ENCODE peak calls at places on chromosomes 3 and 15, in four cellular contexts. One of them, this sample, is unnamed.

GRCh38 chr3:171192176-171192854 is 165.8 kb upstream of the SLC2A2 start:
- DNase-seq in SJSA1: peak
- DNase-seq in uterus: no peak
- DNase-seq in neural progenitor cell: no peak
- DNase-seq in this sample: no peak

GRCh38 chr3:195119461-195120198 is 151.3 kb downstream of the XXYLT1 start:
- DNase-seq in SJSA1: peak
- DNase-seq in uterus: no peak
- DNase-seq in neural progenitor cell: peak
- DNase-seq in this sample: no peak

GRCh38 chr15:51401872-51402517 is 60.5 kb downstream of the GLDN start:
- DNase-seq in SJSA1: no peak
- DNase-seq in uterus: no peak
- DNase-seq in neural progenitor cell: peak
- DNase-seq in this sample: peak

GRCh38 chr15:70504305-70504951 is 258.9 kb downstream of the UACA start:
- DNase-seq in SJSA1: peak
- DNase-seq in uterus: peak
- DNase-seq in neural progenitor cell: no peak
- DNase-seq in this sample: peak

GRCh38 chr3:151768393-151768930 is 34.7 kb downstream of the AADACL2 start:
- DNase-seq in SJSA1: no peak
- DNase-seq in uterus: no peak
- DNase-seq in neural progenitor cell: no peak
- DNase-seq in this sample: no peak

GRCh38 chr3:64187065-64187959 is 38.0 kb downstream of the PRICKLE2 start:
- DNase-seq in SJSA1: peak
- DNase-seq in uterus: peak
- DNase-seq in neural progenitor cell: no peak
- DNase-seq in this sample: peak

GRCh38 chr3:125098929-125099328 is 43.1 kb upstream of the HEG1 start:
- DNase-seq in SJSA1: no peak
- DNase-seq in uterus: no peak
- DNase-seq in neural progenitor cell: peak
- DNase-seq in this sample: no peak

GRCh38 chr15:74866090-74866489 is 7.1 kb downstream of the SCAMP2 start:
- DNase-seq in SJSA1: no peak
- DNase-seq in uterus: no peak
- DNase-seq in neural progenitor cell: no peak
- DNase-seq in this sample: no peak

GRCh38 chr3:101842245-101842934 is 6.9 kb upstream of the NFKBIZ start:
- DNase-seq in SJSA1: peak
- DNase-seq in uterus: no peak
- DNase-seq in neural progenitor cell: peak
- DNase-seq in this sample: no peak

GRCh38 chr3:170848294-170848917 is 21.6 kb downstream of the RPL22L1 start:
- DNase-seq in SJSA1: no peak
- DNase-seq in uterus: no peak
- DNase-seq in neural progenitor cell: no peak
- DNase-seq in this sample: no peak

GRCh38 chr15:90046846-90047481 is 45.8 kb downstream of the ZNF710 start:
- DNase-seq in SJSA1: no peak
- DNase-seq in uterus: no peak
- DNase-seq in neural progenitor cell: no peak
- DNase-seq in this sample: peak

GRCh38 chr15:67146214-67146613 is 80.8 kb downstream of the SMAD3 start:
- DNase-seq in SJSA1: no peak
- DNase-seq in uterus: peak
- DNase-seq in neural progenitor cell: no peak
- DNase-seq in this sample: no peak

GRCh38 chr15:40242216-40242599 is 3.3 kb downstream of the PAK6 start:
- DNase-seq in SJSA1: no peak
- DNase-seq in uterus: no peak
- DNase-seq in neural progenitor cell: no peak
- DNase-seq in this sample: no peak

GRCh38 chr3:41975421-41976103 is 13.7 kb upstream of the ULK4 start:
- DNase-seq in SJSA1: no peak
- DNase-seq in uterus: no peak
- DNase-seq in neural progenitor cell: no peak
- DNase-seq in this sample: no peak

GRCh38 chr3:58586776-58587192 is 9.6 kb upstream of the FAM107A start:
- DNase-seq in SJSA1: no peak
- DNase-seq in uterus: no peak
- DNase-seq in neural progenitor cell: peak
- DNase-seq in this sample: no peak

GRCh38 chr15:68672781-68673205 is 94.0 kb downstream of the CORO2B start:
- DNase-seq in SJSA1: no peak
- DNase-seq in uterus: no peak
- DNase-seq in neural progenitor cell: peak
- DNase-seq in this sample: peak

GRCh38 chr3:47261301-47261700 is 21.3 kb downstream of the KIF9 start:
- DNase-seq in SJSA1: no peak
- DNase-seq in uterus: no peak
- DNase-seq in neural progenitor cell: no peak
- DNase-seq in this sample: peak

GRCh38 chr3:15815696-15816095 is 17.9 kb upstream of the ANKRD28 start:
- DNase-seq in SJSA1: no peak
- DNase-seq in uterus: no peak
- DNase-seq in neural progenitor cell: peak
- DNase-seq in this sample: no peak

GRCh38 chr15:38705421-38706219 is 141.0 kb upstream of the RASGRP1 start:
- DNase-seq in SJSA1: no peak
- DNase-seq in uterus: no peak
- DNase-seq in neural progenitor cell: peak
- DNase-seq in this sample: no peak

GRCh38 chr15:66737243-66738010 is 35.4 kb downstream of the SMAD6 start:
- DNase-seq in SJSA1: no peak
- DNase-seq in uterus: no peak
- DNase-seq in neural progenitor cell: no peak
- DNase-seq in this sample: peak

GRCh38 chr15:77495806-77496589 is 75.3 kb downstream of the HMG20A start:
- DNase-seq in SJSA1: peak
- DNase-seq in uterus: no peak
- DNase-seq in neural progenitor cell: peak
- DNase-seq in this sample: no peak

GRCh38 chr15:63367900-63368299 is 13.7 kb downstream of the CA12 start:
- DNase-seq in SJSA1: no peak
- DNase-seq in uterus: no peak
- DNase-seq in neural progenitor cell: no peak
- DNase-seq in this sample: no peak

GRCh38 chr15:92449476-92449875 is 55.8 kb downstream of the ST8SIA2 start:
- DNase-seq in SJSA1: no peak
- DNase-seq in uterus: no peak
- DNase-seq in neural progenitor cell: no peak
- DNase-seq in this sample: no peak

GRCh38 chr3:184419171-184419570 is 39.3 kb downstream of the CHRD start:
- DNase-seq in SJSA1: no peak
- DNase-seq in uterus: no peak
- DNase-seq in neural progenitor cell: no peak
- DNase-seq in this sample: peak

GRCh38 chr3:149790265-149790664 is 2.1 kb downstream of the ANKUB1 start:
- DNase-seq in SJSA1: peak
- DNase-seq in uterus: no peak
- DNase-seq in neural progenitor cell: no peak
- DNase-seq in this sample: no peak

GRCh38 chr3:126417461-126418255 is 22.9 kb downstream of the CFAP100 start:
- DNase-seq in SJSA1: no peak
- DNase-seq in uterus: no peak
- DNase-seq in neural progenitor cell: no peak
- DNase-seq in this sample: peak

GRCh38 chr3:128931046-128931445 is 51.6 kb downstream of the ACAD9 start:
- DNase-seq in SJSA1: peak
- DNase-seq in uterus: no peak
- DNase-seq in neural progenitor cell: no peak
- DNase-seq in this sample: peak

GRCh38 chr3:15405448-15406050 is 21.8 kb downstream of the METTL6 start:
- DNase-seq in SJSA1: no peak
- DNase-seq in uterus: no peak
- DNase-seq in neural progenitor cell: peak
- DNase-seq in this sample: no peak

GRCh38 chr15:69590932-69591524 is 138.4 kb downstream of the RPLP1 start:
- DNase-seq in SJSA1: no peak
- DNase-seq in uterus: no peak
- DNase-seq in neural progenitor cell: no peak
- DNase-seq in this sample: no peak

DNA sequence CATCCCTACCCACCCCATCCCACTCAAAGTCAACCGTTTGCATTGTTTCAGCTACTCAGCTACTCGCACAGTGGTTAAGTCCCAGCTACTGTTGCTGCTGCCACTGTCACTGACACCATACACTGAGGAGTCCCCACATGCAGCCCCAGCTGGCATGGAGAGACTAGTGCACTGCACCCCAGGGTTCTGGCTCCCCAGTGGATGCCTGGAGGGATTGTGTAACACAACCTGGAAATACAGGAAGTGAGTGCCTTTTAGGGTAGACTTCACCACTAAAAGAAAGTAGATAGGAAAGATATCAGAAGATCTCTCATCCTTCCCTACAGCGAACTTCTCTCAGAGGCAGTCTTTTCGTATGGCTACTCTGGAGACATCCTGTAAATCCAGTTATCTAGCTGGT is 169.2 kb upstream of the STRIT1 start:
- DNase-seq in SJSA1: no peak
- DNase-seq in uterus: no peak
- DNase-seq in neural progenitor cell: no peak
- DNase-seq in this sample: no peak
- H3K4me3 ChIP-seq in SJSA1: no peak
- H3K4me3 ChIP-seq in uterus: no peak
- H3K4me3 ChIP-seq in neural progenitor cell: no peak
- H3K4me3 ChIP-seq in this sample: no peak

DNA sequence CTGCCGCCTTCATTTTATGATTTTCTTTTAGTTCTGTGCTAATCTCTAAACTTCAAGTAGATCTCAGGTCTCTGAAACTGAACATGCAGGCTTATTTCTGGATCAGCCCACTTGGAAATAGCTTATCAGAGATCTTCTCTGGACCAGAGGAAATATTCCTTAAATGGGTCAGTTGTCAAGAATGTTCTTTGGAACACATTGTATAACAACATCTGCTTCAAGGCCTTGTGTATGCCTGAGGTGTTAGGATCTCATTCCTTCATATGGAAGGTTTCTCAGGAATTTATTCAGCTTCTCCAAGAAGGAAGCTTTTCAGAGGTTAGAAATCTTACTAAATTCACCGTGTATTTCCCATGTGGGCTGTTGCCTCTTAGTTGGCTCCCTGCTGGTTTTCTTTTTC is 47.4 kb downstream of the SYN2 start:
- DNase-seq in SJSA1: no peak
- DNase-seq in uterus: no peak
- DNase-seq in neural progenitor cell: no peak
- DNase-seq in this sample: no peak
- H3K27ac ChIP-seq in SJSA1: no peak
- H3K27ac ChIP-seq in uterus: no peak
- H3K27ac ChIP-seq in neural progenitor cell: no peak
- H3K27ac ChIP-seq in this sample: no peak

GRCh38 chr3:188946351-188946750 is 225.4 kb upstream of the TPRG1 start:
- DNase-seq in SJSA1: no peak
- DNase-seq in uterus: no peak
- DNase-seq in neural progenitor cell: no peak
- DNase-seq in this sample: no peak

GRCh38 chr3:188946837-188947236 is 224.9 kb upstream of the TPRG1 start:
- DNase-seq in SJSA1: no peak
- DNase-seq in uterus: peak
- DNase-seq in neural progenitor cell: no peak
- DNase-seq in this sample: peak

GRCh38 chr3:188948658-188949400 is 222.9 kb upstream of the TPRG1 start:
- DNase-seq in SJSA1: peak
- DNase-seq in uterus: peak
- DNase-seq in neural progenitor cell: no peak
- DNase-seq in this sample: peak

GRCh38 chr3:188947401-188947982 is 224.3 kb upstream of the TPRG1 start:
- DNase-seq in SJSA1: no peak
- DNase-seq in uterus: peak
- DNase-seq in neural progenitor cell: peak
- DNase-seq in this sample: peak

DNA sequence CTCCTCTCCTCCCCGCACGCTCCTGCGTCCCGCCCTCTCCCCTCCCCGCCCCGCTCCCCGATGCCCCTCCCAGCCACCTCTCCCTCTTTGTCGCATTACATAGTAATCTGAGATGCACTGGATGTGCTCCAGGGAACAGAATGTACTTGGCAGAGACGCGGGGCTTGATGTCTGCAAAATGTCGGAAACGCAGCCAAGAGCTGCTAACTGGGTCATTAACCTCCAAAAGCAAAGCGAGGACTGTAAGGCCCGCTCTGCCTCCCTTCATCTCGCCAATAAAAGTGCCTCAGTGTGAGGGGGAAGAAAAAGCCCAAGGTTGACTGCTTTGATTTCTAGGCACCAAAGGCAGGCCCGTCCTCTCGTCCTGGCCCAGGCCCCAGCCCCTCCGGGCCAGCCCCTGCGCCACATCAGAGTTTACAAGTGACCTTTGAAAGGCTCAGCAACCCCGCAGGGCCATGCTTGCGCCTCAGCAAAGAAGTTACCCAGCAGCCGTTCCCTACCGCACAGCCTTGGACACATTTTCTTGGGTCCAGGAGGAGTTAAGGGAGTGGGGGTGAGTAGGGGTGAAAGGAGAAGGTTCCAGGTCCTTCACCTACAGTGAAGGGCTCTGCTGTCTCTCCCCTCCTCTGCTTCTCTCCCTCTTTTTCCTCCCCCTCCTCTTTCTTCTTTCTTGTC is 223.7 kb upstream of the TPRG1 start:
- DNase-seq in SJSA1: no peak
- DNase-seq in uterus: peak
- DNase-seq in neural progenitor cell: peak
- DNase-seq in this sample: peak
- H3K4me3 ChIP-seq in SJSA1: no peak
- H3K4me3 ChIP-seq in uterus: peak
- H3K4me3 ChIP-seq in neural progenitor cell: peak
- H3K4me3 ChIP-seq in this sample: no peak

DNA sequence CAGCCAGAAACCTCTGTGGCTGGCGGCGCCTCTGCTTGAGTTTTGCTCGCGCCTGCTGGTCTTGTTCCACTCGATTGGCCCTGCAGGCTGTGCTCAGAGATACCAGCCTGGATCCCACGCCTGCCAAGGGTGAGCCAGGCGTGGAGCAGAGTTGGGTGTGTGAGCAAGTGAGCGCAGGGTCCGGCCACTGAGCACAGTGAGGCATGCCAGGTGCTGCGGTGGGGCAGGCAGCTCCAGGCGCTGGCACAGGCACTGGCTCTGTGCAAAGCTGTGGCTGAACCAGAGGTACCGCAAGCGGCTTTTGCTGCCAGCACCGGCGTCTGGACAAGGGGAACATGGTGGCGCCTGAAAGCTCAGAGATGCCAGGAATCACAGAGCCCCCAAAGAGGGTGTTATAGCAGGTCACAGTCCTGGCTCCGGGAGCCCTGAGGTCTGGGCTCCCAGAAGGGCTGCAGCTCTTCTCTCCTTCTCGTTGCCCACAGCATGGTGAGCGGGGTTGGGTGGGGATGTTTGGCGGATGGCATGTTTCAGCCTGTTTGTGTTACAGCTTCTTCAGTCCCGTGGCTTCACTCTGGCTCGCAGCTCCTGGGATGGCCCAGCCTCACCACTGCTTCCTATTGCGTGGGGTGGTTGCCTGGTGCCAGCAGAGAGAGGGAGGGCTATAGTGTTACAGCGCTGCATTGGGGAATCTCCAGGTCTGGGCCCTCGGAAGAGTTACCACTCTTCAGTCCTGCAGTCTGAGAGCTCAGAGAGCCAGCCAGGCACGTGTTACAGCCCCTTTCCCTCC is 73.9 kb downstream of the NR1D2 start:
- DNase-seq in SJSA1: no peak
- DNase-seq in uterus: no peak
- DNase-seq in neural progenitor cell: no peak
- DNase-seq in this sample: no peak
- H3K27ac ChIP-seq in SJSA1: no peak
- H3K27ac ChIP-seq in uterus: no peak
- H3K27ac ChIP-seq in neural progenitor cell: no peak
- H3K27ac ChIP-seq in this sample: no peak